ENCODE peak calls at places on chromosomes 6 and 20, in eight cellular contexts. F is heart left ventricle, O is K562, A is AG04450, T is neuronal stem cell, B is IMR-90, W is sigmoid colon, Z is ovary. U is an unnamed sample.
A peak's percentile ranks its signal among the peaks of the same experiment; 100 is the strongest.

GRCh38 chr20:34541264-34541901 is 17.1 kb upstream of the MAP1LC3A start:
- DNase-seq in T (no peak), W (no peak), B (no peak), A (no peak), F (no peak), Z (no peak), O (no peak), U (no peak)

GRCh38 chr6:40582892-40583291 is 4.3 kb downstream of the LRFN2 start:
- DNase-seq in W (no peak), O (no peak), A (no peak), B (no peak), F (no peak), T (no peak), Z (no peak), U (no peak)

GRCh38 chr6:129317931-129318820 is 391.8 kb downstream of the ARHGAP18 start:
- DNase-seq in W (no peak), F (no peak), T (peak; percentile 24), O (no peak), A (no peak), Z (no peak), B (peak; percentile 47), U (no peak)

GRCh38 chr20:32484221-32485125 is 100.7 kb downstream of the NOL4L start:
- DNase-seq in B (no peak), Z (peak; percentile 80), W (peak; percentile 80), O (no peak), T (no peak), A (no peak), F (peak; percentile 49), U (no peak)

GRCh38 chr20:37994512-37994911 is 38.7 kb downstream of the TTI1 start:
- DNase-seq in A (peak; percentile 23), W (no peak), F (no peak), Z (no peak), T (no peak), B (peak; percentile 64), O (no peak), U (peak; percentile 77)

GRCh38 chr20:48338717-48339116 is 489.1 kb downstream of the PREX1 start:
- DNase-seq in W (no peak), B (peak; percentile 73), O (no peak), Z (no peak), F (no peak), T (no peak), A (peak; percentile 29), U (no peak)

GRCh38 chr6:15657290-15657689 is 5.5 kb downstream of the DTNBP1 start:
- DNase-seq in O (no peak), T (no peak), F (no peak), B (no peak), A (no peak), Z (no peak), W (no peak), U (no peak)

GRCh38 chr6:55562318-55562717 is 16.7 kb downstream of the HMGCLL1 start:
- DNase-seq in A (no peak), W (no peak), B (no peak), Z (no peak), F (no peak), O (no peak), T (no peak), U (no peak)

GRCh38 chr20:18042211-18042610 is 15.5 kb downstream of the OVOL2 start:
- DNase-seq in B (no peak), A (no peak), F (no peak), W (no peak), O (no peak), T (no peak), Z (no peak), U (no peak)

GRCh38 chr6:118501099-118501498 is 47.0 kb upstream of the PLN start:
- DNase-seq in Z (no peak), B (no peak), W (peak; percentile 60), O (no peak), A (no peak), T (no peak), F (no peak), U (no peak)

GRCh38 chr6:18501313-18502013 is 114.3 kb downstream of the RNF144B start:
- DNase-seq in W (peak; percentile 71), O (no peak), T (no peak), F (peak; percentile 55), A (peak; percentile 63), B (peak; percentile 91), Z (no peak), U (peak; percentile 75)

GRCh38 chr20:38536310-38536709 is 44.7 kb upstream of the ADIG start:
- DNase-seq in F (no peak), A (no peak), Z (no peak), T (no peak), B (peak; percentile 74), O (no peak), W (no peak), U (no peak)

GRCh38 chr6:157711060-157711459 is 112.0 kb upstream of the SNX9 start:
- DNase-seq in A (no peak), F (no peak), W (no peak), Z (no peak), O (no peak), T (no peak), B (no peak), U (no peak)

GRCh38 chr20:47818466-47818865 is 33.2 kb upstream of the SULF2 start:
- DNase-seq in B (no peak), F (no peak), O (no peak), W (peak; percentile 38), T (no peak), A (no peak), Z (no peak), U (no peak)

GRCh38 chr6:32167154-32167760 is 2.9 kb downstream of the EGFL8 start:
- DNase-seq in O (no peak), B (no peak), Z (no peak), T (no peak), F (no peak), A (no peak), W (no peak), U (no peak)

GRCh38 chr6:150144294-150144868 is 1.5 kb downstream of the PPP1R14C start:
- DNase-seq in W (no peak), T (no peak), Z (no peak), B (no peak), A (no peak), F (no peak), O (no peak), U (no peak)

GRCh38 chr6:13709698-13710551 is 1.7 kb downstream of the RANBP9 start:
- DNase-seq in A (no peak), Z (no peak), B (peak; percentile 79), T (no peak), O (peak; percentile 59), W (no peak), F (no peak), U (no peak)

GRCh38 chr20:4084721-4085120 is 69.4 kb upstream of the RNF24 start:
- DNase-seq in T (no peak), W (no peak), F (no peak), A (no peak), O (no peak), B (no peak), Z (no peak), U (no peak)

GRCh38 chr20:47317127-47317895 is 39.2 kb downstream of the ZMYND8 start:
- DNase-seq in W (peak; percentile 95), T (no peak), A (peak; percentile 88), O (peak; percentile 76), Z (peak; percentile 63), B (peak; percentile 98), F (peak; percentile 80), U (peak; percentile 91)

GRCh38 chr6:150072201-150072600 is 3.3 kb upstream of the ULBP3 start:
- DNase-seq in T (no peak), Z (no peak), W (no peak), F (peak; percentile 42), O (peak; percentile 68), A (no peak), B (peak; percentile 16), U (peak; percentile 94)

DNA sequence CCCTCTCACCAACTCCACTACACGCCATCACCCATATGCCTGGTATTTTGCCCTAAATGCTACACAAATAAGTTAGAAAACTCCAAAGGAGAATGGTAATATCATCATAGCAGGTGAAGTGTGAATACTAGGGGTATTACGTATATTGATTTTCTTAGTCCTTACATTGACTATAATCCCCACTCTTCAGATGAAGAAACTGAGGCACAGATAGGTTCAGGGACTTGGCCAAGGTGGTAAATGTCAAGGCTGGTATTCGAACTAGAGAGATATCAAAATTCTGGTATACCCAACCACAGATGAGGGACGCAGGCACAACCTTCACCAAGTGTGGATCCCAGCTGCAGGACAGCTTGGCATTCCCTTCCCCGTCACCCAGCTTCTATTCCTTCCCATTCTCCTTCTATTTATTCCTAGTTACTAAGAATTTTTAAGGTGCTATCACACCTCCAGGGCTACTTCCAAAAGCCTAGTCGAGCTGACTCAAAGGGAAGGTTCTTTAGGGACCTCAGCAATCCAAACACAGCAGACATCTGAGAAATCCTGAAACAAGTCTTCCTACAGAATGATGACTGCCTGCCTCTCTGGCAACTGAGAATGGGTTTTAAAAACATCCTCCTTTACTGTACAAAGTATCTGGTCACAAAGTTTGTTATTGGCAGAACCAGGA is 32.6 kb downstream of the ATXN1 start:
- DNase-seq in W (no peak), A (no peak), B (no peak), Z (no peak), T (no peak), O (no peak), F (no peak), U (no peak)
- H3K27ac ChIP-seq in W (peak overlapping the region; percentile 58), A (peak overlapping the region; percentile 25), B (no peak overlapping the region), Z (no peak overlapping the region), T (no peak overlapping the region), O (no peak overlapping the region), F (no peak overlapping the region), U (no peak overlapping the region)

GRCh38 chr6:161237176-161237575 is 36.7 kb downstream of the AGPAT4 start:
- DNase-seq in B (no peak), W (no peak), F (no peak), Z (no peak), T (no peak), O (no peak), A (no peak), U (no peak)

GRCh38 chr6:161233986-161234620 is 39.8 kb downstream of the AGPAT4 start:
- DNase-seq in Z (peak; percentile 84), A (peak; percentile 83), T (no peak), W (peak; percentile 94), O (no peak), B (peak; percentile 94), F (peak; percentile 80), U (no peak)

GRCh38 chr6:161236091-161236633 is 37.7 kb downstream of the AGPAT4 start:
- DNase-seq in T (no peak), Z (no peak), O (no peak), W (no peak), B (no peak), F (no peak), A (no peak), U (no peak)

GRCh38 chr6:161242113-161242512 is 31.7 kb downstream of the AGPAT4 start:
- DNase-seq in F (no peak), W (no peak), A (no peak), Z (no peak), T (no peak), O (no peak), B (no peak), U (no peak)

GRCh38 chr6:161238076-161238869 is 35.6 kb downstream of the AGPAT4 start:
- DNase-seq in B (peak; percentile 76), F (no peak), A (peak; percentile 7), T (no peak), Z (no peak), O (no peak), W (no peak), U (no peak)
- H3K27ac ChIP-seq in B (no peak overlapping the region), F (no peak overlapping the region), A (no peak overlapping the region), T (no peak overlapping the region), Z (no peak overlapping the region), O (no peak overlapping the region), W (no peak overlapping the region), U (no peak overlapping the region)

GRCh38 chr6:111492499-111492898 is 9.5 kb upstream of the REV3L start:
- DNase-seq in Z (no peak), A (no peak), F (no peak), O (no peak), B (no peak), T (no peak), W (no peak), U (no peak)
- H3K27ac ChIP-seq in Z (no peak overlapping the region), A (no peak overlapping the region), F (no peak overlapping the region), O (no peak overlapping the region), B (no peak overlapping the region), T (no peak overlapping the region), W (no peak overlapping the region), U (no peak overlapping the region)

GRCh38 chr6:42454428-42454791 is 2.7 kb upstream of the TRERF1 start:
- DNase-seq in T (peak; percentile 33), O (no peak), A (no peak), Z (no peak), W (no peak), F (peak; percentile 73), B (no peak), U (no peak)
- H3K27ac ChIP-seq in T (peak overlapping the region; percentile 95), O (no peak overlapping the region), A (no peak overlapping the region), Z (no peak overlapping the region), W (peak overlapping the region; percentile 97), F (peak overlapping the region; percentile 91), B (no peak overlapping the region), U (no peak overlapping the region)

U was measured in upper lobe of right lung.